ENCODE peak calls at places on chromosomes 11 and 22, in seven cellular contexts. One of them, this sample, is unnamed. For H3K27me3, the result is how much of the 10 kb centered on the place peaks cover.

GRCh38 chr11:10622957-10623787 is 54.7 kb upstream of the LYVE1 start:
- DNase-seq in IMR-90: no peak
- DNase-seq in H9: no peak
- DNase-seq in neuronal stem cell: no peak
- DNase-seq in trophoblast cell: no peak
- DNase-seq in H1: no peak
- DNase-seq in mesenchymal stem cell: no peak
- DNase-seq in this sample: no peak

GRCh38 chr11:122748968-122749687 is 89.2 kb upstream of the CRTAM start:
- DNase-seq in IMR-90: peak
- DNase-seq in H9: no peak
- DNase-seq in mesenchymal stem cell: peak
- DNase-seq in neuronal stem cell: no peak
- DNase-seq in trophoblast cell: peak
- DNase-seq in H1: no peak
- DNase-seq in this sample: no peak

GRCh38 chr11:69530278-69531070 is 49.0 kb downstream of the LINC01488 start:
- DNase-seq in trophoblast cell: no peak
- DNase-seq in H1: no peak
- DNase-seq in IMR-90: no peak
- DNase-seq in H9: no peak
- DNase-seq in mesenchymal stem cell: no peak
- DNase-seq in neuronal stem cell: no peak
- DNase-seq in this sample: no peak

GRCh38 chr11:10351768-10352641 is 47.1 kb downstream of the ADM start:
- DNase-seq in IMR-90: peak
- DNase-seq in neuronal stem cell: peak
- DNase-seq in mesenchymal stem cell: peak
- DNase-seq in trophoblast cell: peak
- DNase-seq in H1: peak
- DNase-seq in H9: peak
- DNase-seq in this sample: peak

GRCh38 chr11:59551651-59552521 is 40.5 kb downstream of the OR4D9 start:
- DNase-seq in H9: peak
- DNase-seq in mesenchymal stem cell: peak
- DNase-seq in trophoblast cell: no peak
- DNase-seq in H1: no peak
- DNase-seq in IMR-90: peak
- DNase-seq in neuronal stem cell: peak
- DNase-seq in this sample: peak

GRCh38 chr11:112354364-112354763 is 93.7 kb upstream of the PLET1 start:
- DNase-seq in H1: no peak
- DNase-seq in trophoblast cell: no peak
- DNase-seq in mesenchymal stem cell: no peak
- DNase-seq in H9: no peak
- DNase-seq in IMR-90: no peak
- DNase-seq in neuronal stem cell: no peak
- DNase-seq in this sample: no peak

GRCh38 chr11:34132261-34132965 is 27.0 kb downstream of the NAT10 start:
- DNase-seq in mesenchymal stem cell: no peak
- DNase-seq in H1: no peak
- DNase-seq in IMR-90: no peak
- DNase-seq in trophoblast cell: no peak
- DNase-seq in H9: no peak
- DNase-seq in neuronal stem cell: no peak
- DNase-seq in this sample: no peak

GRCh38 chr22:48488149-48488551 is 1339.5 kb downstream of the BRD1 start:
- DNase-seq in mesenchymal stem cell: no peak
- DNase-seq in IMR-90: no peak
- DNase-seq in H9: peak
- DNase-seq in neuronal stem cell: no peak
- DNase-seq in H1: no peak
- DNase-seq in trophoblast cell: no peak
- DNase-seq in this sample: peak

GRCh38 chr11:57791321-57792059 is 29.9 kb downstream of the CTNND1 start:
- DNase-seq in mesenchymal stem cell: no peak
- DNase-seq in H1: no peak
- DNase-seq in H9: peak
- DNase-seq in IMR-90: no peak
- DNase-seq in neuronal stem cell: no peak
- DNase-seq in trophoblast cell: peak
- DNase-seq in this sample: no peak

GRCh38 chr22:47836957-47837356 is 1074.5 kb downstream of the TBC1D22A start:
- DNase-seq in IMR-90: no peak
- DNase-seq in H1: no peak
- DNase-seq in H9: no peak
- DNase-seq in mesenchymal stem cell: no peak
- DNase-seq in neuronal stem cell: no peak
- DNase-seq in trophoblast cell: no peak
- DNase-seq in this sample: peak

GRCh38 chr11:2166091-2166851 is 5.3 kb upstream of the INS start:
- DNase-seq in mesenchymal stem cell: no peak
- DNase-seq in H9: peak
- DNase-seq in trophoblast cell: no peak
- DNase-seq in neuronal stem cell: no peak
- DNase-seq in H1: no peak
- DNase-seq in IMR-90: no peak
- DNase-seq in this sample: peak

GRCh38 chr11:15920856-15921629 is 435.3 kb downstream of the SOX6 start:
- DNase-seq in neuronal stem cell: no peak
- DNase-seq in H9: no peak
- DNase-seq in H1: no peak
- DNase-seq in mesenchymal stem cell: no peak
- DNase-seq in IMR-90: peak
- DNase-seq in trophoblast cell: peak
- DNase-seq in this sample: peak

GRCh38 chr11:57248780-57249383 is 11.8 kb upstream of the APLNR start:
- DNase-seq in IMR-90: peak
- DNase-seq in H1: peak
- DNase-seq in H9: peak
- DNase-seq in mesenchymal stem cell: peak
- DNase-seq in neuronal stem cell: peak
- DNase-seq in trophoblast cell: peak
- DNase-seq in this sample: peak

GRCh38 chr11:76628408-76628947 is 42.1 kb downstream of the LRRC32 start:
- DNase-seq in neuronal stem cell: no peak
- DNase-seq in H9: no peak
- DNase-seq in trophoblast cell: no peak
- DNase-seq in mesenchymal stem cell: no peak
- DNase-seq in H1: no peak
- DNase-seq in IMR-90: no peak
- DNase-seq in this sample: no peak

GRCh38 chr11:76626266-76626665 is 44.3 kb downstream of the LRRC32 start:
- DNase-seq in IMR-90: no peak
- DNase-seq in H9: no peak
- DNase-seq in neuronal stem cell: no peak
- DNase-seq in H1: no peak
- DNase-seq in trophoblast cell: no peak
- DNase-seq in mesenchymal stem cell: no peak
- DNase-seq in this sample: no peak

GRCh38 chr11:76629133-76629852 is 41.3 kb downstream of the LRRC32 start:
- DNase-seq in neuronal stem cell: no peak
- DNase-seq in H1: no peak
- DNase-seq in H9: no peak
- DNase-seq in trophoblast cell: peak
- DNase-seq in mesenchymal stem cell: peak
- DNase-seq in IMR-90: peak
- DNase-seq in this sample: no peak

GRCh38 chr11:76626921-76627391 is 43.6 kb downstream of the LRRC32 start:
- DNase-seq in neuronal stem cell: no peak
- DNase-seq in IMR-90: peak
- DNase-seq in trophoblast cell: no peak
- DNase-seq in mesenchymal stem cell: peak
- DNase-seq in H9: no peak
- DNase-seq in H1: no peak
- DNase-seq in this sample: no peak

GRCh38 chr11:76627541-76628082 is 42.9 kb downstream of the LRRC32 start:
- DNase-seq in IMR-90: no peak
- DNase-seq in H9: no peak
- DNase-seq in trophoblast cell: no peak
- DNase-seq in mesenchymal stem cell: no peak
- DNase-seq in neuronal stem cell: no peak
- DNase-seq in H1: no peak
- DNase-seq in this sample: no peak
- H3K27me3 ChIP-seq in IMR-90: under half
- H3K27me3 ChIP-seq in H9: under half
- H3K27me3 ChIP-seq in trophoblast cell: under half
- H3K27me3 ChIP-seq in mesenchymal stem cell: under half
- H3K27me3 ChIP-seq in neuronal stem cell: under half
- H3K27me3 ChIP-seq in H1: under half
- H3K27me3 ChIP-seq in this sample: under half

GRCh38 chr11:93653080-93653479 is 8.4 kb upstream of the CEP295 start:
- DNase-seq in H1: no peak
- DNase-seq in neuronal stem cell: no peak
- DNase-seq in mesenchymal stem cell: no peak
- DNase-seq in IMR-90: no peak
- DNase-seq in trophoblast cell: no peak
- DNase-seq in H9: no peak
- DNase-seq in this sample: no peak

GRCh38 chr11:93655581-93656255 is 5.8 kb upstream of the CEP295 start:
- DNase-seq in IMR-90: no peak
- DNase-seq in H9: no peak
- DNase-seq in trophoblast cell: no peak
- DNase-seq in mesenchymal stem cell: no peak
- DNase-seq in H1: no peak
- DNase-seq in neuronal stem cell: no peak
- DNase-seq in this sample: no peak

GRCh38 chr11:93654266-93654665 is 7.2 kb upstream of the CEP295 start:
- DNase-seq in trophoblast cell: no peak
- DNase-seq in mesenchymal stem cell: no peak
- DNase-seq in IMR-90: no peak
- DNase-seq in H9: no peak
- DNase-seq in neuronal stem cell: no peak
- DNase-seq in H1: no peak
- DNase-seq in this sample: no peak

GRCh38 chr11:93653566-93653965 is 7.9 kb upstream of the CEP295 start:
- DNase-seq in trophoblast cell: no peak
- DNase-seq in IMR-90: no peak
- DNase-seq in H9: no peak
- DNase-seq in mesenchymal stem cell: no peak
- DNase-seq in H1: no peak
- DNase-seq in neuronal stem cell: no peak
- DNase-seq in this sample: no peak

DNA sequence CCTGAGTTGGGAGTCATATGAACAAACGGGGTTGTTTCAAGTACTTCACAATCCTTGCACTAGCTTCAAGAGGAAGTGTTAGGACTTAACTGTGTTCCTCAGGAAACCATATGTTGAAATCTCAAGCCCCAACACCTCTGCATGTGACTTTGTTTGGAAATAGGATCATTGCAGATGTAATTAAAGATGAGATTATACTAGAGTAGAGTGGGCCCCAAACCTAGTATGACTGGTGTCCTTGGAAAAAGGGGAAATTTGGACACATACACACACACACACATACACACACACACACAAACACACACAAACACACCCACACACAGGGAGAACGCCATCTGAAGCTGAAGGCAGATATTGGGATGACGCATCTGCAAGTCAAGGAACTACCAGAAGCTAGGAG is 6.4 kb upstream of the CEP295 start:
- DNase-seq in H1: no peak
- DNase-seq in H9: no peak
- DNase-seq in IMR-90: no peak
- DNase-seq in neuronal stem cell: no peak
- DNase-seq in trophoblast cell: no peak
- DNase-seq in mesenchymal stem cell: no peak
- DNase-seq in this sample: no peak
- H2BK5ac ChIP-seq in H1: no peak
- H2BK5ac ChIP-seq in H9: no peak
- H2BK5ac ChIP-seq in IMR-90: no peak
- H2BK5ac ChIP-seq in neuronal stem cell: no peak
- H2BK5ac ChIP-seq in trophoblast cell: no peak
- H2BK5ac ChIP-seq in mesenchymal stem cell: no peak
- H2BK5ac ChIP-seq in this sample: no peak

DNA sequence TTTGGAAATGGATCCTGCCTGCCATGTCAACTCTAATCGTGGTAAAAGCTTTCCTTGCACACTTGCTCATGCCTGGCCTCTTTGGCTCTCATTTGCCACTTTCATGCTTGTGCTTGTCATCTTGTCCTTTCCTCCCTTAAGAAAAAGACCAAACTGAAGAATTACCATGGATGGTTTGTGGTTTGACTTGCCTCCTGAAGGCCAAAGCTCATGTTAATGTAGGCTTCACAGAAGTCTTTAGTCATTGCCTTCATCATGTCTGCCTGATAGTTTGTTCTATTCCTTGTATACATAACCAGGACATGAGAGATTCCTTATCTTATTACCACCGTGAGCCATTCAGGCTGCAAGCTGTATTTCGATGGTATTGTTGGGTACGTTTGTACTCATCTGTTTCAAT is 17.3 kb downstream of the TEAD1 start:
- DNase-seq in neuronal stem cell: no peak
- DNase-seq in trophoblast cell: no peak
- DNase-seq in H1: no peak
- DNase-seq in IMR-90: peak
- DNase-seq in mesenchymal stem cell: peak
- DNase-seq in H9: no peak
- DNase-seq in this sample: no peak
- H3K27me3 ChIP-seq in neuronal stem cell: under half
- H3K27me3 ChIP-seq in trophoblast cell: under half
- H3K27me3 ChIP-seq in H1: under half
- H3K27me3 ChIP-seq in IMR-90: under half
- H3K27me3 ChIP-seq in mesenchymal stem cell: under half
- H3K27me3 ChIP-seq in H9: under half
- H3K27me3 ChIP-seq in this sample: under half

GRCh38 chr22:23681026-23681809 is 9.6 kb upstream of the RGL4 start:
- DNase-seq in trophoblast cell: no peak
- DNase-seq in H1: no peak
- DNase-seq in mesenchymal stem cell: no peak
- DNase-seq in neuronal stem cell: no peak
- DNase-seq in H9: no peak
- DNase-seq in IMR-90: no peak
- DNase-seq in this sample: no peak

GRCh38 chr22:23678133-23678532 is 12.7 kb upstream of the RGL4 start:
- DNase-seq in trophoblast cell: no peak
- DNase-seq in mesenchymal stem cell: no peak
- DNase-seq in H9: no peak
- DNase-seq in H1: no peak
- DNase-seq in IMR-90: no peak
- DNase-seq in neuronal stem cell: no peak
- DNase-seq in this sample: no peak

GRCh38 chr22:23673826-23674690 is 16.8 kb upstream of the RGL4 start:
- DNase-seq in mesenchymal stem cell: no peak
- DNase-seq in neuronal stem cell: no peak
- DNase-seq in trophoblast cell: no peak
- DNase-seq in IMR-90: no peak
- DNase-seq in H1: no peak
- DNase-seq in H9: peak
- DNase-seq in this sample: peak

GRCh38 chr22:23675502-23676415 is 15.1 kb upstream of the RGL4 start:
- DNase-seq in neuronal stem cell: no peak
- DNase-seq in trophoblast cell: peak
- DNase-seq in H1: no peak
- DNase-seq in H9: no peak
- DNase-seq in mesenchymal stem cell: no peak
- DNase-seq in IMR-90: no peak
- DNase-seq in this sample: no peak

GRCh38 chr22:23677701-23677995 is 13.2 kb upstream of the RGL4 start:
- DNase-seq in H9: no peak
- DNase-seq in neuronal stem cell: no peak
- DNase-seq in H1: no peak
- DNase-seq in IMR-90: no peak
- DNase-seq in trophoblast cell: no peak
- DNase-seq in mesenchymal stem cell: no peak
- DNase-seq in this sample: no peak
- H2BK5ac ChIP-seq in H9: no peak
- H2BK5ac ChIP-seq in neuronal stem cell: no peak
- H2BK5ac ChIP-seq in H1: no peak
- H2BK5ac ChIP-seq in IMR-90: no peak
- H2BK5ac ChIP-seq in trophoblast cell: no peak
- H2BK5ac ChIP-seq in mesenchymal stem cell: no peak
- H2BK5ac ChIP-seq in this sample: no peak